ENCODE peak calls at places on chromosomes 12 and 14, in nine cellular contexts. U is NCI-H1092 treated with DMSO at 0.1 percent for 48 hours; H is lower leg skin; Z is stimulated activated CD8-positive, alpha-beta memory T cell treated with anti-CD3 and anti-CD28 coated beads, Interleukin-7, amount 100 ng/mL, for 4 hours; N is stimulated activated CD4-positive, alpha-beta T cell treated with anti-CD3 and anti-CD28 coated beads, Interleukin-1b, Interleukin-23, amount 100 ng/mL, for 24 hours; J is cardiac muscle cell; I is activated CD4-positive, alpha-beta T cell treated with anti-CD3 and anti-CD28 coated beads, Interleukin-2, amount 50 U/mL, for 48 hours; A is ELR; C is PC-9. E is an unnamed sample.

GRCh38 chr12:57760347-57760982 is 5.6 kb downstream of the MARCHF9 start:
- DNase-seq in U (no peak), H (no peak), Z (no peak), N (no peak), J (peak; percentile 78), I (no peak), A (no peak), C (no peak), E (no peak)

GRCh38 chr12:54017845-54018607 is 9.2 kb downstream of the HOXC8 start:
- DNase-seq in U (peak; percentile 98), H (peak; percentile 98), Z (peak; percentile 76), N (no peak), J (peak; percentile 71), I (peak; percentile 70), A (peak; percentile 88), C (peak; percentile 54), E (peak; percentile 80)

GRCh38 chr12:29569392-29569791 is 71.9 kb upstream of the OVCH1 start:
- DNase-seq in U (no peak), H (no peak), Z (no peak), N (no peak), J (no peak), I (no peak), A (no peak), C (no peak), E (no peak)

GRCh38 chr12:2924019-2924418 is 33.3 kb downstream of the TULP3 start:
- DNase-seq in U (no peak), H (no peak), Z (no peak), N (no peak), J (no peak), I (no peak), A (peak; percentile 36), C (no peak), E (no peak)

GRCh38 chr14:95891742-95892141 is 15.1 kb downstream of the TUNAR start:
- DNase-seq in U (no peak), H (no peak), Z (no peak), N (no peak), J (no peak), I (no peak), A (peak; percentile 97), C (no peak), E (no peak)

GRCh38 chr14:91155626-91156089 is 41.8 kb downstream of the DGLUCY start:
- DNase-seq in U (no peak), H (no peak), Z (no peak), N (no peak), J (no peak), I (no peak), A (no peak), C (no peak), E (no peak)

GRCh38 chr12:106954462-106955376 is 988 bp upstream of the TMEM263 start:
- DNase-seq in U (no peak), H (peak; percentile 89), Z (no peak), N (no peak), J (no peak), I (no peak), A (peak; percentile 56), C (no peak), E (no peak)

GRCh38 chr14:76926521-76927251 is 100.5 kb downstream of the LRRC74A start:
- DNase-seq in U (peak; percentile 34), H (no peak), Z (peak; percentile 40), N (no peak), J (no peak), I (peak; percentile 57), A (peak; percentile 31), C (no peak), E (no peak)

GRCh38 chr12:95721320-95721719 is 69.2 kb downstream of the NTN4 start:
- DNase-seq in U (peak; percentile 3), H (no peak), Z (no peak), N (no peak), J (no peak), I (no peak), A (peak; percentile 25), C (no peak), E (no peak)

GRCh38 chr12:111393700-111394275 is 11.9 kb upstream of the SH2B3 start:
- DNase-seq in U (no peak), H (peak; percentile 90), Z (no peak), N (no peak), J (no peak), I (no peak), A (peak; percentile 79), C (peak; percentile 46), E (no peak)

E was measured in NCI-H2029.